ENCODE peak calls at places on chromosome 19, in six cellular contexts. One of them, this sample, is unnamed. For H3K4me1, the result is how much of the 10 kb centered on the place peaks cover.

GRCh38 chr19:8459520-8460260 is 14.9 kb downstream of the HNRNPM start:
- DNase-seq in tibial nerve: no peak
- DNase-seq in endothelial cell of umbilical vein: peak
- DNase-seq in IMR-90: peak
- DNase-seq in prostate gland: no peak
- DNase-seq in Peyer's patch: no peak
- DNase-seq in this sample: no peak

GRCh38 chr19:42143341-42144234 is 11.3 kb upstream of the POU2F2 start:
- DNase-seq in Peyer's patch: no peak
- DNase-seq in tibial nerve: no peak
- DNase-seq in prostate gland: no peak
- DNase-seq in IMR-90: peak
- DNase-seq in endothelial cell of umbilical vein: peak
- DNase-seq in this sample: no peak

GRCh38 chr19:31354316-31354715 is 5.1 kb upstream of the TSHZ3 start:
- DNase-seq in endothelial cell of umbilical vein: no peak
- DNase-seq in tibial nerve: no peak
- DNase-seq in Peyer's patch: no peak
- DNase-seq in IMR-90: no peak
- DNase-seq in prostate gland: no peak
- DNase-seq in this sample: no peak

GRCh38 chr19:53612762-53613526 is 18.9 kb upstream of the DPRX start:
- DNase-seq in endothelial cell of umbilical vein: no peak
- DNase-seq in prostate gland: no peak
- DNase-seq in Peyer's patch: no peak
- DNase-seq in tibial nerve: no peak
- DNase-seq in IMR-90: no peak
- DNase-seq in this sample: peak

GRCh38 chr19:14478113-14478545 is 3.0 kb upstream of the PTGER1 start:
- DNase-seq in endothelial cell of umbilical vein: no peak
- DNase-seq in Peyer's patch: no peak
- DNase-seq in tibial nerve: no peak
- DNase-seq in IMR-90: no peak
- DNase-seq in prostate gland: no peak
- DNase-seq in this sample: no peak

GRCh38 chr19:57558525-57558924 is 1.1 kb downstream of the ZNF550 start:
- DNase-seq in Peyer's patch: no peak
- DNase-seq in prostate gland: no peak
- DNase-seq in IMR-90: peak
- DNase-seq in endothelial cell of umbilical vein: no peak
- DNase-seq in tibial nerve: no peak
- DNase-seq in this sample: no peak

GRCh38 chr19:39679791-39680168 is 24.1 kb downstream of the LGALS16 start:
- DNase-seq in tibial nerve: no peak
- DNase-seq in prostate gland: no peak
- DNase-seq in endothelial cell of umbilical vein: no peak
- DNase-seq in IMR-90: no peak
- DNase-seq in Peyer's patch: no peak
- DNase-seq in this sample: no peak

GRCh38 chr19:11423164-11423803 is 4.2 kb upstream of the RGL3 start:
- DNase-seq in Peyer's patch: no peak
- DNase-seq in endothelial cell of umbilical vein: no peak
- DNase-seq in tibial nerve: no peak
- DNase-seq in prostate gland: no peak
- DNase-seq in IMR-90: no peak
- DNase-seq in this sample: no peak

GRCh38 chr19:49042177-49042576 is 1.5 kb upstream of the CGB5 start:
- DNase-seq in IMR-90: no peak
- DNase-seq in tibial nerve: no peak
- DNase-seq in prostate gland: no peak
- DNase-seq in Peyer's patch: no peak
- DNase-seq in endothelial cell of umbilical vein: no peak
- DNase-seq in this sample: no peak

GRCh38 chr19:44753932-44754742 is 5.6 kb downstream of the BCL3 start:
- DNase-seq in endothelial cell of umbilical vein: peak
- DNase-seq in tibial nerve: peak
- DNase-seq in Peyer's patch: peak
- DNase-seq in prostate gland: peak
- DNase-seq in IMR-90: peak
- DNase-seq in this sample: peak

GRCh38 chr19:38331728-38332127 is 3.9 kb upstream of the CATSPERG start:
- DNase-seq in prostate gland: no peak
- DNase-seq in IMR-90: no peak
- DNase-seq in tibial nerve: no peak
- DNase-seq in Peyer's patch: no peak
- DNase-seq in endothelial cell of umbilical vein: no peak
- DNase-seq in this sample: no peak

GRCh38 chr19:38337360-38337653 is 1.7 kb downstream of the CATSPERG start:
- DNase-seq in endothelial cell of umbilical vein: no peak
- DNase-seq in prostate gland: no peak
- DNase-seq in tibial nerve: no peak
- DNase-seq in Peyer's patch: no peak
- DNase-seq in IMR-90: no peak
- DNase-seq in this sample: no peak

GRCh38 chr19:38335949-38336637 is 463 bp downstream of the CATSPERG start:
- DNase-seq in prostate gland: peak
- DNase-seq in endothelial cell of umbilical vein: peak
- DNase-seq in IMR-90: peak
- DNase-seq in Peyer's patch: peak
- DNase-seq in tibial nerve: peak
- DNase-seq in this sample: peak

GRCh38 chr19:38340927-38341326 is 5.3 kb downstream of the CATSPERG start:
- DNase-seq in prostate gland: no peak
- DNase-seq in tibial nerve: no peak
- DNase-seq in Peyer's patch: no peak
- DNase-seq in endothelial cell of umbilical vein: no peak
- DNase-seq in IMR-90: no peak
- DNase-seq in this sample: no peak

GRCh38 chr19:38336638-38337359 is 1.2 kb downstream of the CATSPERG start:
- DNase-seq in IMR-90: peak
- DNase-seq in endothelial cell of umbilical vein: peak
- DNase-seq in tibial nerve: peak
- DNase-seq in Peyer's patch: peak
- DNase-seq in prostate gland: peak
- DNase-seq in this sample: peak
- TF ChIP-seq POLR2A in IMR-90: no peak
- TF ChIP-seq POLR2A in endothelial cell of umbilical vein: no peak
- TF ChIP-seq POLR2A in tibial nerve: no peak
- TF ChIP-seq POLR2A in Peyer's patch: no peak
- TF ChIP-seq POLR2A in prostate gland: peak
- TF ChIP-seq POLR2A in this sample: no peak

DNA sequence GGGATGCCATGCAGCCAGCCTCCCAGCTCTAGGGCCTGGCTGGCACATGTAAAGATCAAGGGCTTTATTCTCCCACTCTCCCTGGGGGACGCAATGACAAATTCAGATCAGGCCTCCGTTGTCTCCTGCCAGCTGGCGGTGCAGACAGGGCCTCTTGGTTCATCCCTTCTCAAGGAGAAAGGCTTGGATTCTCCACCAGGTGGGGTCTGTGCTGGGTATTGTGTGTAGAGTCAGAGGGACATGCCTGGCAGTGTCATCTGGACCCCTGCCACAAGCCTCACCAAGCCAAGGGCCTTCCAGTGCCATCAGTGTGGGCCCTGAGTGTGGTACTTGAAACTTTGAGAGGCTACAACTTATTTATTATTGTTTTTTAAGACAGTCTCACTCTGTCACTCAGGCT is 8.4 kb upstream of the PTPRS start:
- DNase-seq in endothelial cell of umbilical vein: no peak
- DNase-seq in IMR-90: no peak
- DNase-seq in prostate gland: no peak
- DNase-seq in Peyer's patch: no peak
- DNase-seq in tibial nerve: no peak
- DNase-seq in this sample: no peak
- TF ChIP-seq CTCF in endothelial cell of umbilical vein: no peak
- TF ChIP-seq CTCF in IMR-90: no peak
- TF ChIP-seq CTCF in prostate gland: no peak
- TF ChIP-seq CTCF in Peyer's patch: no peak
- TF ChIP-seq CTCF in tibial nerve: no peak
- TF ChIP-seq CTCF in this sample: no peak

GRCh38 chr19:28521614-28522544 is 691.1 kb downstream of the UQCRFS1 start:
- DNase-seq in prostate gland: no peak
- DNase-seq in tibial nerve: no peak
- DNase-seq in endothelial cell of umbilical vein: no peak
- DNase-seq in Peyer's patch: no peak
- DNase-seq in IMR-90: no peak
- DNase-seq in this sample: no peak

GRCh38 chr19:28519950-28520861 is 692.7 kb downstream of the UQCRFS1 start:
- DNase-seq in endothelial cell of umbilical vein: no peak
- DNase-seq in prostate gland: no peak
- DNase-seq in IMR-90: no peak
- DNase-seq in tibial nerve: no peak
- DNase-seq in Peyer's patch: no peak
- DNase-seq in this sample: peak

GRCh38 chr19:28521169-28521568 is 691.8 kb downstream of the UQCRFS1 start:
- DNase-seq in endothelial cell of umbilical vein: no peak
- DNase-seq in Peyer's patch: no peak
- DNase-seq in tibial nerve: no peak
- DNase-seq in IMR-90: no peak
- DNase-seq in prostate gland: no peak
- DNase-seq in this sample: no peak

GRCh38 chr19:28516415-28516872 is 696.5 kb downstream of the UQCRFS1 start:
- DNase-seq in IMR-90: no peak
- DNase-seq in Peyer's patch: no peak
- DNase-seq in endothelial cell of umbilical vein: no peak
- DNase-seq in prostate gland: no peak
- DNase-seq in tibial nerve: no peak
- DNase-seq in this sample: no peak

GRCh38 chr19:28519218-28519779 is 693.7 kb downstream of the UQCRFS1 start:
- DNase-seq in tibial nerve: no peak
- DNase-seq in prostate gland: no peak
- DNase-seq in Peyer's patch: no peak
- DNase-seq in endothelial cell of umbilical vein: no peak
- DNase-seq in IMR-90: no peak
- DNase-seq in this sample: no peak
- H3K4me1 ChIP-seq in tibial nerve: under half
- H3K4me1 ChIP-seq in prostate gland: under half
- H3K4me1 ChIP-seq in Peyer's patch: under half
- H3K4me1 ChIP-seq in endothelial cell of umbilical vein: under half
- H3K4me1 ChIP-seq in IMR-90: under half
- H3K4me1 ChIP-seq in this sample: under half

GRCh38 chr19:50794778-50795664 is 4.8 kb downstream of the ACP4 start:
- DNase-seq in Peyer's patch: no peak
- DNase-seq in tibial nerve: no peak
- DNase-seq in prostate gland: no peak
- DNase-seq in endothelial cell of umbilical vein: no peak
- DNase-seq in IMR-90: no peak
- DNase-seq in this sample: no peak
- TF ChIP-seq POLR2A in Peyer's patch: no peak
- TF ChIP-seq POLR2A in tibial nerve: no peak
- TF ChIP-seq POLR2A in prostate gland: no peak
- TF ChIP-seq POLR2A in endothelial cell of umbilical vein: peak
- TF ChIP-seq POLR2A in IMR-90: no peak
- TF ChIP-seq POLR2A in this sample: no peak

GRCh38 chr19:2315818-2316353 is 7.9 kb upstream of the LINGO3 start:
- DNase-seq in prostate gland: peak
- DNase-seq in tibial nerve: peak
- DNase-seq in endothelial cell of umbilical vein: peak
- DNase-seq in IMR-90: peak
- DNase-seq in Peyer's patch: peak
- DNase-seq in this sample: peak

GRCh38 chr19:2309734-2310362 is 1.9 kb upstream of the LINGO3 start:
- DNase-seq in tibial nerve: no peak
- DNase-seq in IMR-90: peak
- DNase-seq in prostate gland: no peak
- DNase-seq in endothelial cell of umbilical vein: no peak
- DNase-seq in Peyer's patch: no peak
- DNase-seq in this sample: peak

GRCh38 chr19:2315121-2315817 is 7.3 kb upstream of the LINGO3 start:
- DNase-seq in Peyer's patch: no peak
- DNase-seq in tibial nerve: no peak
- DNase-seq in prostate gland: no peak
- DNase-seq in IMR-90: no peak
- DNase-seq in endothelial cell of umbilical vein: no peak
- DNase-seq in this sample: no peak

GRCh38 chr19:2311093-2311492 is 3.1 kb upstream of the LINGO3 start:
- DNase-seq in prostate gland: no peak
- DNase-seq in endothelial cell of umbilical vein: no peak
- DNase-seq in Peyer's patch: no peak
- DNase-seq in tibial nerve: no peak
- DNase-seq in IMR-90: no peak
- DNase-seq in this sample: no peak

DNA sequence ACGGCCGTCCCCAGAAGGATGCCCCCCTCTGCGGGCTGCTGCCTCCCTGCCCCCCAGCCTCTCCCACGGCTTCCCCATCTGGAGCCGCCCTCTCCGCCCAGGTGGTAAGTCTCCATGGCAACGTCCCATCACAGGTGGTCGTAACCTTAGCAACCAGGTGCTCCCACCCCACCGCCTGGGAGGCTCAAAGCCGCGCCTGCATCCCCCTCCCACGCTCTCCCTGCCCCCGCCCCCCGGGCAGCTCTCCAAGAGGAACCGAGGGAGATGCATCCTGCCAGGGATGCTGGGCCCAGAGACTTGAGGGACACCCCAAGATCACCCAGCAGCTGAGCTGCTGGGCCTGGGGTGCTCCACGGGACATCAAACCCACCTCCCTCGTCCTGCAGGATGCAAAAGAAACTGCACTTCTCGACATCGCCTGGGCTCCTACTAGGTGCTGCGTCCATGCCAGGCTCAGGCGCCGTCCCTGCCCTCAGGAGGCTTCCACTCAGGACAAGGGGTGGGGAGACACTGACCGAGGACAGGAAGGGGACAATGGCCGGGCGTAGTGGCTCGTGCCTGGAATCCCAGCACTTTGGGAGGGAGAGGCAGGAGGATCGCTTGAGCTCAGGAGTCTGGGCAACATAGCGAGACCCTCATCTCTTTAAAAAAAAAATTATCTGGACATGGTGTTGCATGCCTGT is 5.0 kb upstream of the LINGO3 start:
- DNase-seq in Peyer's patch: no peak
- DNase-seq in prostate gland: no peak
- DNase-seq in tibial nerve: no peak
- DNase-seq in endothelial cell of umbilical vein: no peak
- DNase-seq in IMR-90: no peak
- DNase-seq in this sample: no peak
- TF ChIP-seq CTCF in Peyer's patch: no peak
- TF ChIP-seq CTCF in prostate gland: no peak
- TF ChIP-seq CTCF in tibial nerve: no peak
- TF ChIP-seq CTCF in endothelial cell of umbilical vein: no peak
- TF ChIP-seq CTCF in IMR-90: no peak
- TF ChIP-seq CTCF in this sample: no peak

This sample was measured in body of pancreas.